ENCODE peak calls at places on chromosomes 13 and 19, in ten cellular contexts. N is testis; D is ascending aorta; L is fibroblast of lung; Z is CD4-positive, alpha-beta T cell; F is omental fat pad; J is chondrocyte; P is tibial artery; X is cardiac fibroblast; I is psoas muscle. G is an unnamed sample.

GRCh38 chr19:9309974-9310446 is 372 bp upstream of the ZNF699 start:
- DNase-seq in N (peak; percentile 97), D (peak; percentile 96), L (no peak), Z (no peak), F (peak; percentile 81), J (no peak), P (peak; percentile 91), X (peak; percentile 96), I (peak; percentile 88), G (no peak)

GRCh38 chr13:73090116-73090811 is 31.5 kb downstream of the KLF5 start:
- DNase-seq in N (no peak), D (no peak), L (peak; percentile 95), Z (no peak), F (no peak), J (no peak), P (no peak), X (peak; percentile 85), I (no peak), G (no peak)

GRCh38 chr13:79659161-79659560 is 178.2 kb downstream of the NDFIP2 start:
- DNase-seq in N (no peak), D (no peak), L (peak; percentile 51), Z (no peak), F (no peak), J (no peak), P (no peak), X (peak; percentile 50), I (peak; percentile 40), G (no peak)

GRCh38 chr13:51538626-51539179 is 45.6 kb upstream of the WDFY2 start:
- DNase-seq in N (no peak), D (no peak), L (no peak), Z (no peak), F (no peak), J (no peak), P (no peak), X (no peak), I (no peak), G (no peak)

GRCh38 chr13:50521750-50522149 is 321.7 kb downstream of the DLEU7 start:
- DNase-seq in N (no peak), D (no peak), L (peak; percentile 49), Z (no peak), F (no peak), J (no peak), P (no peak), X (peak; percentile 46), I (no peak), G (no peak)

GRCh38 chr19:3699071-3699740 is 1.1 kb downstream of the PIP5K1C start:
- DNase-seq in N (peak; percentile 58), D (peak; percentile 79), L (peak; percentile 50), Z (no peak), F (no peak), J (no peak), P (peak; percentile 66), X (peak; percentile 57), I (peak; percentile 62), G (no peak)

GRCh38 chr19:21587117-21587461 is 81.7 kb downstream of the ZNF429 start:
- DNase-seq in N (peak; percentile 69), D (no peak), L (no peak), Z (no peak), F (no peak), J (no peak), P (no peak), X (no peak), I (no peak), G (no peak)

GRCh38 chr19:18657590-18658365 is 20.9 kb downstream of the KLHL26 start:
- DNase-seq in N (peak; percentile 95), D (peak; percentile 90), L (peak; percentile 91), Z (no peak), F (no peak), J (no peak), P (peak; percentile 84), X (peak; percentile 92), I (peak; percentile 69), G (peak; percentile 90)

GRCh38 chr13:80009760-80010159 is 331.2 kb downstream of the SPRY2 start:
- DNase-seq in N (no peak), D (no peak), L (no peak), Z (no peak), F (no peak), J (no peak), P (no peak), X (no peak), I (no peak), G (no peak)

GRCh38 chr19:35513231-35513974 is at the start of gene DMKN:
- DNase-seq in N (no peak), D (no peak), L (peak; percentile 11), Z (no peak), F (no peak), J (no peak), P (no peak), X (peak; percentile 71), I (no peak), G (no peak)

GRCh38 chr19:34508540-34508939 is 27.0 kb downstream of the WTIP start:
- DNase-seq in N (peak; percentile 6), D (peak; percentile 61), L (no peak), Z (no peak), F (no peak), J (no peak), P (no peak), X (no peak), I (no peak), G (peak; percentile 73)

DNA sequence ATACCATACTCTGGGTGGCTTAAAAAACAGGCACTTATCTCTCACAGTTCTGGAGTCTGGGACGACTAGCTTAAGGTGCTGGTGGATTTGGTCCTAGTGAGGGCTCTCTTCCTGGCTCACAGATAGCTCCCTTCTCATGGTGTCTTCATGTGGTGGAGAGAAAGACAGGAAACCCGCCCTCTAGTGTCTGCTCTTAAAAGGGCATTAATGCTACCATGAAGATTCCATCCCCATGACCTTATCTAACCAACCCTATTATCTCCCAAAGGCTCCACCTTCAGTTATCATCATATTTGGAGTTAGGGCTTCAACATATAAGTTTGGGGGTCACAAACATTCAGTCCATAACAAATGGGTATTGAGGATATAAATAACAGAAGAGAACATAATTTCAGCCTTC is 139.4 kb downstream of the HS6ST3 start:
- DNase-seq in N (peak; percentile 16), D (no peak), L (no peak), Z (no peak), F (no peak), J (no peak), P (no peak), X (peak; percentile 32), I (no peak), G (no peak)
- TF ChIP-seq CTCF in N (peak; percentile 37), D (no peak), L (peak; percentile 30), Z (no peak), F (no peak), J (peak; percentile 66), P (no peak), X (peak; percentile 48), I (peak; percentile 34), G (peak; percentile 48)

DNA sequence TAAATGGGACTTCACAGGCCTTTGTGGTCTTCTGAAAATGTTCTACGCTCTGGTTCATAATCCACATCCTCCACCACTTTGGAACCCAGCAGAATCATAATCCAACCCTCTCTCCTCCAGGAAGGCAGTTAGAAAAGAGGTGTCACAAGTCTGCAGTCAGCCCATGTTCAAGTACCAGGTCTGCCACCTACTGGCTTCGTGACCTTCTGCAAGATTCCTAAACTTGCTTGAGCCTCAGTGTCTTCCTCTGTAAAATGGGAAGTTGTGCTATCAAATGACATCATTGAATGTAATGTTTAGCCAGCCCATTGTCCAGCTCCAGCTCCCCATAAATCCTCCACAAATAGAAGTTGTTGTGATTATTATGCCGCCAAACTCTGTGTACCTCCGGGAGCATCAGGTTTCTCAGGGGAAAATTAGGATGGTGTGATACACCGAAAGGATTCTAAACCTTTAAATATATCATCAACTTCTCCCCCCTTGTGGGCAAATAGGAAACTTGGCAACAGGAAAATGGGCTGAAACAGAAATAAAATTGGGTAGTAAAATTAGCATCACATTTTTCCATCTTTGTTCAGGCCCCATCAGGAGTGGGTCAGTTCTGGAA is 109.7 kb downstream of the NUFIP1 start:
- DNase-seq in N (no peak), D (peak; percentile 51), L (peak; percentile 60), Z (no peak), F (no peak), J (no peak), P (no peak), X (peak; percentile 80), I (no peak), G (no peak)
- TF ChIP-seq CTCF in N (no peak), D (peak; percentile 52), L (peak; percentile 51), Z (no peak), F (no peak), J (peak; percentile 76), P (peak; percentile 38), X (peak; percentile 67), I (peak; percentile 43), G (peak; percentile 57)

GRCh38 chr13:46905249-46905648 is 8.4 kb upstream of the HTR2A start:
- DNase-seq in N (no peak), D (no peak), L (no peak), Z (no peak), F (no peak), J (no peak), P (no peak), X (peak; percentile 20), I (no peak), G (no peak)
- TF ChIP-seq CTCF in N (no peak), D (no peak), L (peak; percentile 46), Z (no peak), F (no peak), J (peak; percentile 38), P (no peak), X (peak; percentile 10), I (no peak), G (no peak)

GRCh38 chr19:41174297-41174928 is 18.6 kb upstream of the CYP2S1 start:
- DNase-seq in N (no peak), D (no peak), L (no peak), Z (no peak), F (no peak), J (no peak), P (no peak), X (no peak), I (no peak), G (no peak)

GRCh38 chr19:41166888-41167804 is 25.9 kb upstream of the CYP2S1 start:
- DNase-seq in N (no peak), D (no peak), L (no peak), Z (no peak), F (no peak), J (no peak), P (no peak), X (no peak), I (no peak), G (no peak)

GRCh38 chr19:41175825-41176734 is 16.9 kb upstream of the CYP2S1 start:
- DNase-seq in N (no peak), D (no peak), L (peak; percentile 83), Z (no peak), F (peak; percentile 35), J (no peak), P (peak; percentile 62), X (peak; percentile 65), I (no peak), G (no peak)

DNA sequence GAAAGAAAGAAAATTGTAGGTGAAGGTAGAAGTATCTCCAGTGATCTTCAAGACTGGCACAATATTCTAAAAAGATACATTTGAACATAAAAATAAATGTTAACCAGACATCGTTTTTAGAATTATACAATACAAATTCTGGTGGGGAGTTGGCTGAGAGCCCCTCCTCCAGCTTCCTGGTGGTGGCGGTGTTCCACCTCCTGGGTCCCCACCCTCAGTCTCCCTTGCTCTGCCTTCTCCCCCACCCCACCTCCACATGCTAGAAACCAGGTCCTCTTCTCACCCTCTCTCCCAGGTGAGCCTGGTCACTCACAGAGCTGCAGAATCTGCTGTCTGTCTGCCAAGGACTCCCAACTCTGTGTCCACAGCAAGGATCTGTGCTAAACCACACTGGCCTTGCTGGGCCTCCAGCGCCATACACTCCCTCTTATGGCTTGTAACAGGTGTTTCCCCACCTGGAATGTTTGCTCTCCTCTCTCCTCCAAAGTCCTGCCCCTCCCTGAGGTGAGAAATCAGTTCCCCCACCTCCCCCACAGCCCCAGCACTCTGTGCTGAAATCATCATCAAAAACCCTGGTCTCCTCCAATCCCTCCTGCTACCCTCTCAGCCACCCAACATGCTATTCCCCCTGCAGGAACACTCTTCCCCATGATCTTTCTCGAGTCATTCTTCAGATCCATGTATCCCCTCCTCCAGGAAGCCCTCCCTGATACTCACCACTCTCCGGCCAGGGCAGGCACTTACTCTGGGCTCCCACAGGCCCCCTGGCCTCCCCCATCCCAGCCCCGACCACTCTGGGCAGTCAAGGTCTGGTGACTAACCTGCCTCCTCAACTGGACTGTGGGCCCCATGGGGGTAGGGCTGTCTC is 20.5 kb upstream of the CYP2S1 start:
- DNase-seq in N (no peak), D (no peak), L (no peak), Z (no peak), F (no peak), J (no peak), P (no peak), X (no peak), I (no peak), G (no peak)
- TF ChIP-seq CTCF in N (no peak), D (no peak), L (no peak), Z (no peak), F (no peak), J (no peak), P (no peak), X (no peak), I (no peak), G (no peak)

G was measured in osteocyte.